ENCODE peak calls at places on chromosomes 6 and 20, in nine cellular contexts. R is uterus; D is PC-3; P is fibroblast of pulmonary artery; K is HFFc6; X is lower leg skin; F is CD4-positive, alpha-beta T cell; G is foreskin fibroblast; A is HepG2. H is an unnamed sample.

GRCh38 chr20:17627101-17627950 is 54.7 kb downstream of the RRBP1 start:
- DNase-seq in R (peak), D (no peak), P (no peak), K (no peak), X (no peak), F (no peak), G (no peak), A (no peak), H (no peak)

GRCh38 chr20:17669306-17669931 is 12.6 kb downstream of the RRBP1 start:
- DNase-seq in R (no peak), D (no peak), P (no peak), K (no peak), X (no peak), F (no peak), G (no peak), A (no peak), H (no peak)

GRCh38 chr6:41449399-41450245 is 96.6 kb upstream of the FOXP4 start:
- DNase-seq in R (peak), D (no peak), P (no peak), K (no peak), X (no peak), F (no peak), G (no peak), A (peak), H (peak)

GRCh38 chr6:14559754-14560527 is 442.4 kb downstream of the CD83 start:
- DNase-seq in R (no peak), D (peak), P (no peak), K (no peak), X (no peak), F (no peak), G (peak), A (no peak), H (no peak)

GRCh38 chr20:63525968-63526367 is 5.4 kb downstream of the PPDPF start:
- DNase-seq in R (no peak), D (no peak), P (no peak), K (no peak), X (no peak), F (no peak), G (no peak), A (no peak), H (no peak)

GRCh38 chr6:27755768-27756167 is 156.4 kb downstream of the OR2B2 start:
- DNase-seq in R (no peak), D (no peak), P (no peak), K (no peak), X (no peak), F (no peak), G (no peak), A (no peak), H (no peak)

GRCh38 chr6:33313105-33313708 is 671 bp downstream of the TAPBP start:
- DNase-seq in R (no peak), D (no peak), P (no peak), K (no peak), X (peak), F (no peak), G (no peak), A (no peak), H (peak)

GRCh38 chr6:91575032-91575431 is 988.2 kb upstream of the MAP3K7 start:
- DNase-seq in R (no peak), D (peak), P (no peak), K (no peak), X (no peak), F (no peak), G (no peak), A (no peak), H (no peak)

GRCh38 chr6:39870950-39871349 is 63.3 kb downstream of the MOCS1 start:
- DNase-seq in R (no peak), D (no peak), P (no peak), K (no peak), X (no peak), F (no peak), G (no peak), A (no peak), H (no peak)

GRCh38 chr6:100657678-100658330 is 193.1 kb upstream of the SIM1 start:
- DNase-seq in R (no peak), D (peak), P (peak), K (peak), X (no peak), F (no peak), G (no peak), A (no peak), H (peak)

GRCh38 chr6:46015119-46015968 is at the start of gene CLIC5:
- DNase-seq in R (no peak), D (no peak), P (no peak), K (no peak), X (peak), F (no peak), G (no peak), A (no peak), H (no peak)

GRCh38 chr6:162491637-162492036 is 235.9 kb downstream of the PRKN start:
- DNase-seq in R (no peak), D (no peak), P (no peak), K (no peak), X (no peak), F (no peak), G (no peak), A (no peak), H (no peak)

GRCh38 chr6:55679503-55679902 is 100.5 kb upstream of the HMGCLL1 start:
- DNase-seq in R (no peak), D (no peak), P (no peak), K (no peak), X (no peak), F (no peak), G (no peak), A (no peak), H (no peak)

GRCh38 chr6:7129784-7130569 is 22.2 kb downstream of the RREB1 start:
- DNase-seq in R (no peak), D (peak), P (no peak), K (no peak), X (no peak), F (no peak), G (no peak), A (peak), H (peak)

GRCh38 chr20:61558726-61559125 is 306.7 kb downstream of the CDH4 start:
- DNase-seq in R (no peak), D (no peak), P (no peak), K (peak), X (no peak), F (no peak), G (peak), A (no peak), H (no peak)

GRCh38 chr6:101395345-101395744 is 1.8 kb downstream of the GRIK2 start:
- DNase-seq in R (no peak), D (peak), P (no peak), K (peak), X (no peak), F (no peak), G (no peak), A (no peak), H (peak)

GRCh38 chr20:8330316-8330784 is 198.3 kb downstream of the PLCB1 start:
- DNase-seq in R (no peak), D (no peak), P (no peak), K (no peak), X (no peak), F (no peak), G (no peak), A (no peak), H (no peak)

GRCh38 chr6:28152531-28152930 is 10.8 kb downstream of the ZKSCAN8 start:
- DNase-seq in R (no peak), D (no peak), P (no peak), K (no peak), X (no peak), F (no peak), G (no peak), A (no peak), H (no peak)

GRCh38 chr6:110090876-110091275 is 88.6 kb downstream of the WASF1 start:
- DNase-seq in R (no peak), D (no peak), P (no peak), K (no peak), X (no peak), F (no peak), G (no peak), A (no peak), H (no peak)

GRCh38 chr6:142009647-142010046 is 123.1 kb upstream of the GJE1 start:
- DNase-seq in R (no peak), D (peak), P (peak), K (peak), X (no peak), F (no peak), G (peak), A (no peak), H (no peak)

GRCh38 chr20:61872371-61872900 is 193.2 kb downstream of the TAF4 start:
- DNase-seq in R (no peak), D (no peak), P (no peak), K (no peak), X (no peak), F (no peak), G (no peak), A (no peak), H (no peak)

GRCh38 chr6:168090706-168091105 is 11.7 kb upstream of the FRMD1 start:
- DNase-seq in R (no peak), D (no peak), P (no peak), K (no peak), X (no peak), F (no peak), G (no peak), A (no peak), H (no peak)

GRCh38 chr20:63033635-63034510 is 27.1 kb upstream of the BHLHE23 start:
- DNase-seq in R (no peak), D (no peak), P (no peak), K (no peak), X (no peak), F (no peak), G (no peak), A (no peak), H (no peak)

DNA sequence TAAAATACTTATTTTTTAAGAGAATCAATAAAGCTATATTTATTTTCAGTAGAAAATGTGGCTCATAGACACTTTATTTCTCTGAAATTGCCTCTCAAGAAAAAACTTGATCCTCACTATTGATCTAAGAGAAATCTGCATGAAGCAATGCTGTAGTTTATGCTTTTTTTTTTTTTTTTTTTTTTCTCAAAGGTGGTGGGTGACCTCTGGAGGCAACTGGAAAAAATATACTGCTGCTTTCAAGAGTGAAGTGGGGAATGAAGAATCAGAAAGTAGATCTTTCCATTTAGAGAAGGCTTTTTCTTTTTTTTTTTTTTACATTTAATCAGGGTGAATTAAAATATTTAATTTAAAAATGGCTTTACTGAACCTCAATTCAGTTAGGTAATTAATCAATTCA is 169.3 kb downstream of the SLC16A10 start:
- DNase-seq in R (no peak), D (peak), P (peak), K (no peak), X (no peak), F (no peak), G (no peak), A (peak), H (peak)
- TF ChIP-seq CTCF in R (no peak), D (peak), P (peak), K (peak), X (no peak), F (no peak), G (no peak), A (peak), H (no peak)

DNA sequence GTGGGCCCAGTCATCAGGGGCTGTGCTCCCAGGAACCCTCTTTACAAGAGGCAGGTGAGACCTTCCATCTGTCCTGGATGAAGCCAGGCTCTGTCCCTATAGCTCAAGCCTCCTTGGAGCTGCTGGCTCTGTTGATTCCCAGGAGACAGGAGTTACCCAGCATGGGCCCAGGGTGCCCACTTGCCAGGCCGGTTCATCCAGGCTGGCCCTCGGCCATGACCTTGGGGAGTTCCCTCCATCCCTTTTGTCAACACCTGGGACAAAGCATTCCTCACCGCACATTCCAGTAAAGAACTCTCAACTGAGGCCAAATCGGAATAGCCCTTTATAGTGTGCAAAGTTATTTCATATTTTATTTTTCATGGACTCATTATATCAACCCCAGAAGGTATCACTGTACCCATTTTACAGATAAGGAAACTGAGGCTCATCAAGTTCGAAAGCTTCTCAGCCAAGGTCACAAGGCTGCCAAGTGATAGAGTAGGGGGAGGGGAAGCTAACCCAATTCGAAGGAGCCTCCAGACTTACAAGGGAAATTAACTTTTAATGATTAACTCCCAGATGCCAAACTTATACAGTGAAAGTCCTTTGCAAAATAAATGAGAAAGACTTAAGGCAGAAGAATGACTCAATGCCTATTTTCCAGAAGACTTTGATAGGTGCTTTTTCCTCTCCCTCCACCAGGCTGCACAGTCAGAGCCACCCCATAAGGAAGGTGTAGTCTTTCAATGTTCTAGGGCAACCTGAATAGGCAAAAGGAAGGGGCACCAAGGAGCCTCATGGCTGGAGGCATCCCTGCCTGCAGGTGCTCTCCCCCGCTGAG is 18.5 kb downstream of the SDC4 start:
- DNase-seq in R (no peak), D (no peak), P (no peak), K (no peak), X (no peak), F (no peak), G (no peak), A (no peak), H (no peak)
- TF ChIP-seq CTCF in R (no peak), D (peak), P (no peak), K (peak), X (no peak), F (no peak), G (no peak), A (no peak), H (no peak)

GRCh38 chr6:169096326-169096882 is 157.2 kb downstream of the THBS2 start:
- DNase-seq in R (no peak), D (no peak), P (no peak), K (no peak), X (peak), F (no peak), G (no peak), A (no peak), H (no peak)
- TF ChIP-seq CTCF in R (no peak), D (no peak), P (no peak), K (peak), X (no peak), F (no peak), G (no peak), A (no peak), H (no peak)

GRCh38 chr6:36788768-36789167 is 50.5 kb downstream of the CPNE5 start:
- DNase-seq in R (no peak), D (no peak), P (no peak), K (no peak), X (no peak), F (no peak), G (peak), A (peak), H (no peak)

GRCh38 chr6:36787210-36787609 is 52.0 kb downstream of the CPNE5 start:
- DNase-seq in R (no peak), D (no peak), P (no peak), K (no peak), X (no peak), F (no peak), G (no peak), A (no peak), H (no peak)

GRCh38 chr6:36791085-36791484 is 48.2 kb downstream of the CPNE5 start:
- DNase-seq in R (no peak), D (no peak), P (no peak), K (no peak), X (no peak), F (no peak), G (no peak), A (no peak), H (no peak)

GRCh38 chr6:36786055-36786675 is 53.1 kb downstream of the CPNE5 start:
- DNase-seq in R (no peak), D (no peak), P (no peak), K (no peak), X (no peak), F (no peak), G (no peak), A (no peak), H (no peak)

DNA sequence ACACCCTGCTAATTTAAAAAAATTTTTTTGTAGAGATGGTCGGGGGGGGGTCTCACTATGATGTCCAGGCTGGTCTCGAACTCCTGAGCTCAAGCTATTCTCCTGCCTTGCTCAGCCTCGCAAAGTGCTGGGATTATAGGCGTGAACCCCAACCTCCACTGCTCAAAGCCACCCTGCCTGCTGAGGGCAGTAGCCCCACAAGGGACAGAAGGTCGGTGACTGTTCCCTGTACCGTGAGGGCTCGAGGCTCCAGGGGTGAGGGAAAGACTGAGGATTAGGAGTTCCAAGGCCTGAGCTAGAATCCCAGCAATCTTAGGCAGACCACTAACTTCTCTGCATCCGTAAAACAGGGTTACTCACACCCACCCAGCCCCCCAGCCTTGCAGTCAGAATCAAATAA is 51.1 kb downstream of the CPNE5 start:
- DNase-seq in R (no peak), D (no peak), P (no peak), K (no peak), X (no peak), F (no peak), G (no peak), A (no peak), H (no peak)
- TF ChIP-seq CTCF in R (no peak), D (no peak), P (no peak), K (no peak), X (no peak), F (no peak), G (no peak), A (peak), H (no peak)

GRCh38 chr20:653110-653589 is at the start of gene SRXN1:
- DNase-seq in R (peak), D (peak), P (peak), K (peak), X (peak), F (peak), G (peak), A (peak), H (peak)
- TF ChIP-seq CTCF in R (peak), D (peak), P (no peak), K (peak), X (no peak), F (peak), G (peak), A (peak), H (peak)

GRCh38 chr6:22952076-22952475 is 382.7 kb downstream of the HDGFL1 start:
- DNase-seq in R (no peak), D (no peak), P (no peak), K (no peak), X (no peak), F (no peak), G (no peak), A (no peak), H (no peak)

GRCh38 chr6:22958677-22959076 is 389.3 kb downstream of the HDGFL1 start:
- DNase-seq in R (no peak), D (no peak), P (no peak), K (no peak), X (no peak), F (no peak), G (no peak), A (no peak), H (no peak)

GRCh38 chr6:22959571-22959970 is 390.2 kb downstream of the HDGFL1 start:
- DNase-seq in R (no peak), D (no peak), P (no peak), K (no peak), X (no peak), F (no peak), G (no peak), A (no peak), H (no peak)

GRCh38 chr6:22954749-22955385 is 385.5 kb downstream of the HDGFL1 start:
- DNase-seq in R (no peak), D (peak), P (peak), K (no peak), X (no peak), F (no peak), G (no peak), A (peak), H (peak)

DNA sequence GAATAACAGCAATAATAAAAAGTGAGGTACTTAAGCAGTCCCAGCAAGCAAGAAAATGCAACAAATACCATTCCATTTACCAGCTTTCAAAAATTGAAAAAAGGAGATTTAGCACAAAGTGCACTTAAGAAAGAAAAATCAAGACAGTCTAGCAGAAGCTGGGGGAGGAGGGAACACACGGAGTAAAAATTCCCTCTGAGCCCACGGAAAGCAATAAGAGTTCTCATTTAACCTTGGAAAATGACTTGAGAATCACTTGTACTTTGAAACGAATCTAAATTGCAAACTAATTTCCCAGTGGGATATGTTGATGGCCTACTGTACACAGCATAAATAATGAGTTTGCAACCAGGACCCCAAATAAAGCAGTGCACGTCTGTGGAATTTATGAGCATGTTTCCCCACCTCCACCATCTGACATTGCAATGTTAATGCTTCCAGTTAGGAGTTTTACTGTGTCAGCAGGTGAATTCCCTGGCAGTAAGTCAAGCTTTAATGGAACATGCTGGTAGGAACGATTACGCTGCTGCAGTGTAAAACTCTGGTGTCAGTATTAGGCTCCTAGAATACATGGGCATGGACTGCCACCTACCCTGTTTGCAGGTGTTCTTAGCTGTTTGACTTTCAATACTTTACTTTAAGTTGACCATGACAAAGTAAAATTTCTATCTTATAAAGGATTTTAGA is 386.8 kb downstream of the HDGFL1 start:
- DNase-seq in R (no peak), D (no peak), P (no peak), K (no peak), X (no peak), F (no peak), G (no peak), A (no peak), H (no peak)
- TF ChIP-seq CTCF in R (no peak), D (no peak), P (no peak), K (no peak), X (no peak), F (no peak), G (no peak), A (no peak), H (no peak)